ENCODE peak calls at places on chromosome 3, in ten cellular contexts. D is hippocampal formation; L is fibroblast of lung; Y is trophoblast cell; U is NB4; M is neural progenitor cell; K is heart left ventricle; N is activated T-helper 1 cell treated with anti-CD3 and anti-CD28 coated beads, Interleukin-2, amount 50 U/mL, for 16 hours; R is central memory CD4-positive, alpha-beta T cell; G is mesothelial cell of epicardium. T is an unnamed sample.

GRCh38 chr3:165359005-165359404 is 162.8 kb upstream of the SLITRK3 start:
- DNase-seq in M (no peak), Y (no peak), U (no peak), K (no peak), L (no peak), N (no peak), G (no peak), R (no peak), D (no peak), T (no peak)

GRCh38 chr3:187207624-187208023 is 10.3 kb downstream of the RTP1 start:
- DNase-seq in G (no peak), L (peak), D (no peak), N (no peak), R (no peak), K (no peak), Y (no peak), M (no peak), U (no peak), T (no peak)

GRCh38 chr3:150030841-150031240 is 60.1 kb upstream of the PFN2 start:
- DNase-seq in N (no peak), U (no peak), L (no peak), R (no peak), D (no peak), M (no peak), Y (no peak), G (no peak), K (no peak), T (no peak)

GRCh38 chr3:135090020-135090717 is 295.1 kb downstream of the EPHB1 start:
- DNase-seq in D (no peak), K (no peak), Y (no peak), L (no peak), M (no peak), U (no peak), N (no peak), G (no peak), R (no peak), T (no peak)

GRCh38 chr3:69090021-69090420 is 5.3 kb downstream of the ARL6IP5 start:
- DNase-seq in U (no peak), G (no peak), M (no peak), D (no peak), K (no peak), L (peak), N (no peak), R (no peak), Y (peak), T (no peak)

GRCh38 chr3:123791417-123791816 is 92.7 kb downstream of the MYLK start:
- DNase-seq in N (no peak), R (no peak), G (no peak), K (no peak), L (peak), M (no peak), Y (no peak), U (no peak), D (no peak), T (no peak)

GRCh38 chr3:9820944-9821343 is 10.9 kb downstream of the TTLL3 start:
- DNase-seq in G (no peak), K (no peak), M (peak), U (peak), R (no peak), N (no peak), Y (no peak), D (no peak), L (peak), T (no peak)

GRCh38 chr3:87227104-87227834 is at the start of gene CHMP2B:
- DNase-seq in L (peak), U (peak), M (peak), D (peak), N (peak), R (peak), K (peak), Y (peak), G (peak), T (peak)

GRCh38 chr3:171461087-171461917 is 1.1 kb upstream of the TNIK start:
- DNase-seq in D (no peak), L (peak), N (peak), M (no peak), U (peak), K (no peak), R (peak), G (peak), Y (peak), T (no peak)

GRCh38 chr3:123741058-123741511 is 143.0 kb downstream of the MYLK start:
- DNase-seq in Y (no peak), R (no peak), K (no peak), L (peak), M (no peak), U (no peak), G (no peak), N (no peak), D (no peak), T (no peak)

GRCh38 chr3:115915061-115915460 is 291.8 kb downstream of the GAP43 start:
- DNase-seq in U (no peak), Y (no peak), G (no peak), M (no peak), D (no peak), N (no peak), K (no peak), L (no peak), R (no peak), T (no peak)

GRCh38 chr3:111040959-111041358 is 30.7 kb upstream of the NECTIN3 start:
- DNase-seq in R (no peak), D (no peak), N (no peak), K (no peak), G (no peak), Y (no peak), U (no peak), L (no peak), M (no peak), T (no peak)